ENCODE peak calls at places on chromosomes 6 and 20, in seven cellular contexts. One of them, this sample, is unnamed.

GRCh38 chr6:30749554-30750378 is 5.4 kb upstream of the IER3 start:
- DNase-seq in naive thymus-derived CD4-positive, alpha-beta T cell: no peak
- DNase-seq in neuronal stem cell: no peak
- DNase-seq in lower lobe of right lung: no peak
- DNase-seq in upper lobe of right lung: no peak
- DNase-seq in mammary epithelial cell: peak; percentile 89
- DNase-seq in psoas muscle: no peak
- DNase-seq in this sample: no peak

GRCh38 chr20:3175270-3175669 is 1.9 kb upstream of the LZTS3 start:
- DNase-seq in naive thymus-derived CD4-positive, alpha-beta T cell: no peak
- DNase-seq in neuronal stem cell: no peak
- DNase-seq in lower lobe of right lung: no peak
- DNase-seq in upper lobe of right lung: no peak
- DNase-seq in mammary epithelial cell: no peak
- DNase-seq in psoas muscle: no peak
- DNase-seq in this sample: no peak

GRCh38 chr6:83464741-83465140 is 33.9 kb upstream of the ME1 start:
- DNase-seq in naive thymus-derived CD4-positive, alpha-beta T cell: no peak
- DNase-seq in neuronal stem cell: no peak
- DNase-seq in lower lobe of right lung: no peak
- DNase-seq in upper lobe of right lung: no peak
- DNase-seq in mammary epithelial cell: peak; percentile 79
- DNase-seq in psoas muscle: no peak
- DNase-seq in this sample: no peak

GRCh38 chr20:62306440-62307187 is 3.8 kb downstream of the ADRM1 start:
- DNase-seq in naive thymus-derived CD4-positive, alpha-beta T cell: no peak
- DNase-seq in neuronal stem cell: no peak
- DNase-seq in lower lobe of right lung: no peak
- DNase-seq in upper lobe of right lung: no peak
- DNase-seq in mammary epithelial cell: no peak
- DNase-seq in psoas muscle: no peak
- DNase-seq in this sample: no peak

GRCh38 chr6:146357578-146358340 is 185.9 kb upstream of the RAB32 start:
- DNase-seq in naive thymus-derived CD4-positive, alpha-beta T cell: no peak
- DNase-seq in neuronal stem cell: no peak
- DNase-seq in lower lobe of right lung: no peak
- DNase-seq in upper lobe of right lung: no peak
- DNase-seq in mammary epithelial cell: peak; percentile 70
- DNase-seq in psoas muscle: no peak
- DNase-seq in this sample: no peak

GRCh38 chr6:81105998-81106397 is 646.5 kb downstream of the TENT5A start:
- DNase-seq in naive thymus-derived CD4-positive, alpha-beta T cell: no peak
- DNase-seq in neuronal stem cell: no peak
- DNase-seq in lower lobe of right lung: no peak
- DNase-seq in upper lobe of right lung: no peak
- DNase-seq in mammary epithelial cell: no peak
- DNase-seq in psoas muscle: no peak
- DNase-seq in this sample: no peak

GRCh38 chr6:53912661-53913060 is 117.9 kb downstream of the LRRC1 start:
- DNase-seq in naive thymus-derived CD4-positive, alpha-beta T cell: no peak
- DNase-seq in neuronal stem cell: no peak
- DNase-seq in lower lobe of right lung: no peak
- DNase-seq in upper lobe of right lung: no peak
- DNase-seq in mammary epithelial cell: no peak
- DNase-seq in psoas muscle: no peak
- DNase-seq in this sample: no peak

GRCh38 chr20:19486448-19486847 is 271.6 kb upstream of the RIN2 start:
- DNase-seq in naive thymus-derived CD4-positive, alpha-beta T cell: no peak
- DNase-seq in neuronal stem cell: no peak
- DNase-seq in lower lobe of right lung: no peak
- DNase-seq in upper lobe of right lung: no peak
- DNase-seq in mammary epithelial cell: no peak
- DNase-seq in psoas muscle: no peak
- DNase-seq in this sample: no peak

GRCh38 chr6:167571550-167571949 is 246.7 kb downstream of the TTLL2 start:
- DNase-seq in naive thymus-derived CD4-positive, alpha-beta T cell: no peak
- DNase-seq in neuronal stem cell: no peak
- DNase-seq in lower lobe of right lung: no peak
- DNase-seq in upper lobe of right lung: no peak
- DNase-seq in mammary epithelial cell: no peak
- DNase-seq in psoas muscle: no peak
- DNase-seq in this sample: no peak

GRCh38 chr6:15574497-15574896 is 88.3 kb downstream of the DTNBP1 start:
- DNase-seq in naive thymus-derived CD4-positive, alpha-beta T cell: no peak
- DNase-seq in neuronal stem cell: no peak
- DNase-seq in lower lobe of right lung: no peak
- DNase-seq in upper lobe of right lung: no peak
- DNase-seq in mammary epithelial cell: no peak
- DNase-seq in psoas muscle: no peak
- DNase-seq in this sample: no peak

GRCh38 chr6:132264101-132264500 is 137.2 kb downstream of the MOXD1 start:
- DNase-seq in naive thymus-derived CD4-positive, alpha-beta T cell: no peak
- DNase-seq in neuronal stem cell: no peak
- DNase-seq in lower lobe of right lung: no peak
- DNase-seq in upper lobe of right lung: no peak
- DNase-seq in mammary epithelial cell: no peak
- DNase-seq in psoas muscle: no peak
- DNase-seq in this sample: no peak

GRCh38 chr6:161444966-161445799 is 171.3 kb upstream of the AGPAT4 start:
- DNase-seq in naive thymus-derived CD4-positive, alpha-beta T cell: no peak
- DNase-seq in neuronal stem cell: no peak
- DNase-seq in lower lobe of right lung: no peak
- DNase-seq in upper lobe of right lung: peak; percentile 65
- DNase-seq in mammary epithelial cell: no peak
- DNase-seq in psoas muscle: peak; percentile 62
- DNase-seq in this sample: no peak

GRCh38 chr6:49524541-49524940 is 24.8 kb downstream of the GLYATL3 start:
- DNase-seq in naive thymus-derived CD4-positive, alpha-beta T cell: no peak
- DNase-seq in neuronal stem cell: no peak
- DNase-seq in lower lobe of right lung: no peak
- DNase-seq in upper lobe of right lung: no peak
- DNase-seq in mammary epithelial cell: no peak
- DNase-seq in psoas muscle: no peak
- DNase-seq in this sample: no peak

GRCh38 chr20:63361507-63362425 is 617 bp upstream of the CHRNA4 start:
- DNase-seq in naive thymus-derived CD4-positive, alpha-beta T cell: no peak
- DNase-seq in neuronal stem cell: no peak
- DNase-seq in lower lobe of right lung: no peak
- DNase-seq in upper lobe of right lung: no peak
- DNase-seq in mammary epithelial cell: no peak
- DNase-seq in psoas muscle: no peak
- DNase-seq in this sample: no peak

GRCh38 chr6:158622545-158623190 is 21.9 kb downstream of the DYNLT1 start:
- DNase-seq in naive thymus-derived CD4-positive, alpha-beta T cell: no peak
- DNase-seq in neuronal stem cell: no peak
- DNase-seq in lower lobe of right lung: no peak
- DNase-seq in upper lobe of right lung: no peak
- DNase-seq in mammary epithelial cell: no peak
- DNase-seq in psoas muscle: no peak
- DNase-seq in this sample: no peak

GRCh38 chr6:143501851-143502250 is 9.7 kb downstream of the FUCA2 start:
- DNase-seq in naive thymus-derived CD4-positive, alpha-beta T cell: no peak
- DNase-seq in neuronal stem cell: no peak
- DNase-seq in lower lobe of right lung: no peak
- DNase-seq in upper lobe of right lung: no peak
- DNase-seq in mammary epithelial cell: no peak
- DNase-seq in psoas muscle: no peak
- DNase-seq in this sample: no peak

GRCh38 chr6:15607603-15608002 is 55.2 kb downstream of the DTNBP1 start:
- DNase-seq in naive thymus-derived CD4-positive, alpha-beta T cell: no peak
- DNase-seq in neuronal stem cell: no peak
- DNase-seq in lower lobe of right lung: no peak
- DNase-seq in upper lobe of right lung: no peak
- DNase-seq in mammary epithelial cell: no peak
- DNase-seq in psoas muscle: no peak
- DNase-seq in this sample: no peak

GRCh38 chr6:130839379-130839778 is 12.2 kb downstream of the SMLR1 start:
- DNase-seq in naive thymus-derived CD4-positive, alpha-beta T cell: no peak
- DNase-seq in neuronal stem cell: no peak
- DNase-seq in lower lobe of right lung: no peak
- DNase-seq in upper lobe of right lung: no peak
- DNase-seq in mammary epithelial cell: no peak
- DNase-seq in psoas muscle: no peak
- DNase-seq in this sample: no peak

GRCh38 chr6:12078014-12078413 is 65.9 kb downstream of the HIVEP1 start:
- DNase-seq in naive thymus-derived CD4-positive, alpha-beta T cell: no peak
- DNase-seq in neuronal stem cell: no peak
- DNase-seq in lower lobe of right lung: no peak
- DNase-seq in upper lobe of right lung: no peak
- DNase-seq in mammary epithelial cell: no peak
- DNase-seq in psoas muscle: no peak
- DNase-seq in this sample: no peak

GRCh38 chr20:53355790-53356189 is 237.8 kb downstream of the ZNF217 start:
- DNase-seq in naive thymus-derived CD4-positive, alpha-beta T cell: no peak
- DNase-seq in neuronal stem cell: no peak
- DNase-seq in lower lobe of right lung: no peak
- DNase-seq in upper lobe of right lung: no peak
- DNase-seq in mammary epithelial cell: no peak
- DNase-seq in psoas muscle: no peak
- DNase-seq in this sample: no peak

DNA sequence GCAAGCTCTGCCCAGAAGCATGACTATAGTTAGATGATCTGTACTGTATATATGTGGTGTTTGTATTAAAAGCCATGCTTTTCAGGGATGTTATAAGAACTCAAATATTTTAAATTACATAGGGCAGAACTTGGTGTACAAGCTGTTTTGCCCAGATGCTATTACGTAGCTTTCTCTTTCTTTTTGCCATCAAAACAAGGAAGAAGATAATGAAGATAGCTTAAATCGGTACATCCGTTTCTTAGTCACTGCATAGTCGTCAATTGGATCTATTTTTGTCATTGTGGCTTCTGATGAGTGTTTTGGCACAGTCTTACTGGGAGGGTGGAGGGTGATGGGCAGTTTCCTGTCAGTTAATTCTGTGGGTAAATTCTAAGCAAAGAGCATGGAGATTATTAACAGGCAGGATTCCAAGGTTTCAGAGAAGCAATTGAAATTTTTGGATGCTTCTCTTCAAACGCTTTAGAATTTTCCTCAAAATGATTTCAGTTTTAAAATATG is 649.1 kb upstream of the GJE1 start:
- DNase-seq in naive thymus-derived CD4-positive, alpha-beta T cell: peak; percentile 84
- DNase-seq in neuronal stem cell: no peak
- DNase-seq in lower lobe of right lung: no peak
- DNase-seq in upper lobe of right lung: no peak
- DNase-seq in mammary epithelial cell: peak; percentile 77
- DNase-seq in psoas muscle: no peak
- DNase-seq in this sample: peak; percentile 87
- H3K4me3 ChIP-seq in naive thymus-derived CD4-positive, alpha-beta T cell: peak overlapping the region; percentile 47
- H3K4me3 ChIP-seq in neuronal stem cell: no peak overlapping the region
- H3K4me3 ChIP-seq in lower lobe of right lung: peak overlapping the region; percentile 24
- H3K4me3 ChIP-seq in upper lobe of right lung: peak overlapping the region; percentile 39
- H3K4me3 ChIP-seq in mammary epithelial cell: peak overlapping the region; percentile 30
- H3K4me3 ChIP-seq in psoas muscle: peak overlapping the region; percentile 50
- H3K4me3 ChIP-seq in this sample: peak overlapping the region; percentile 32

GRCh38 chr6:45421700-45422540 is 44.2 kb upstream of the SUPT3H start:
- DNase-seq in naive thymus-derived CD4-positive, alpha-beta T cell: no peak
- DNase-seq in neuronal stem cell: peak; percentile 48
- DNase-seq in lower lobe of right lung: peak; percentile 68
- DNase-seq in upper lobe of right lung: peak; percentile 79
- DNase-seq in mammary epithelial cell: peak; percentile 66
- DNase-seq in psoas muscle: peak; percentile 79
- DNase-seq in this sample: no peak

GRCh38 chr6:45422541-45423110 is 44.9 kb upstream of the SUPT3H start:
- DNase-seq in naive thymus-derived CD4-positive, alpha-beta T cell: peak; percentile 37
- DNase-seq in neuronal stem cell: peak; percentile 47
- DNase-seq in lower lobe of right lung: peak; percentile 61
- DNase-seq in upper lobe of right lung: no peak
- DNase-seq in mammary epithelial cell: peak; percentile 57
- DNase-seq in psoas muscle: peak; percentile 64
- DNase-seq in this sample: no peak

GRCh38 chr6:45423111-45423900 is 45.6 kb upstream of the SUPT3H start:
- DNase-seq in naive thymus-derived CD4-positive, alpha-beta T cell: no peak
- DNase-seq in neuronal stem cell: peak; percentile 43
- DNase-seq in lower lobe of right lung: peak; percentile 63
- DNase-seq in upper lobe of right lung: peak; percentile 72
- DNase-seq in mammary epithelial cell: peak; percentile 28
- DNase-seq in psoas muscle: peak; percentile 70
- DNase-seq in this sample: no peak

GRCh38 chr6:45424628-45424955 is 46.9 kb upstream of the SUPT3H start:
- DNase-seq in naive thymus-derived CD4-positive, alpha-beta T cell: no peak
- DNase-seq in neuronal stem cell: no peak
- DNase-seq in lower lobe of right lung: no peak
- DNase-seq in upper lobe of right lung: no peak
- DNase-seq in mammary epithelial cell: no peak
- DNase-seq in psoas muscle: no peak
- DNase-seq in this sample: no peak

GRCh38 chr6:45423901-45424627 is 46.3 kb upstream of the SUPT3H start:
- DNase-seq in naive thymus-derived CD4-positive, alpha-beta T cell: no peak
- DNase-seq in neuronal stem cell: peak; percentile 11
- DNase-seq in lower lobe of right lung: peak; percentile 70
- DNase-seq in upper lobe of right lung: peak; percentile 69
- DNase-seq in mammary epithelial cell: peak; percentile 14
- DNase-seq in psoas muscle: peak; percentile 59
- DNase-seq in this sample: no peak
- H3K4me3 ChIP-seq in naive thymus-derived CD4-positive, alpha-beta T cell: peak overlapping the region; percentile 83
- H3K4me3 ChIP-seq in neuronal stem cell: peak overlapping the region; percentile 16
- H3K4me3 ChIP-seq in lower lobe of right lung: peak overlapping the region; percentile 60
- H3K4me3 ChIP-seq in upper lobe of right lung: peak overlapping the region; percentile 58
- H3K4me3 ChIP-seq in mammary epithelial cell: peak overlapping the region; percentile 91
- H3K4me3 ChIP-seq in psoas muscle: peak overlapping the region; percentile 73
- H3K4me3 ChIP-seq in this sample: no peak overlapping the region

DNA sequence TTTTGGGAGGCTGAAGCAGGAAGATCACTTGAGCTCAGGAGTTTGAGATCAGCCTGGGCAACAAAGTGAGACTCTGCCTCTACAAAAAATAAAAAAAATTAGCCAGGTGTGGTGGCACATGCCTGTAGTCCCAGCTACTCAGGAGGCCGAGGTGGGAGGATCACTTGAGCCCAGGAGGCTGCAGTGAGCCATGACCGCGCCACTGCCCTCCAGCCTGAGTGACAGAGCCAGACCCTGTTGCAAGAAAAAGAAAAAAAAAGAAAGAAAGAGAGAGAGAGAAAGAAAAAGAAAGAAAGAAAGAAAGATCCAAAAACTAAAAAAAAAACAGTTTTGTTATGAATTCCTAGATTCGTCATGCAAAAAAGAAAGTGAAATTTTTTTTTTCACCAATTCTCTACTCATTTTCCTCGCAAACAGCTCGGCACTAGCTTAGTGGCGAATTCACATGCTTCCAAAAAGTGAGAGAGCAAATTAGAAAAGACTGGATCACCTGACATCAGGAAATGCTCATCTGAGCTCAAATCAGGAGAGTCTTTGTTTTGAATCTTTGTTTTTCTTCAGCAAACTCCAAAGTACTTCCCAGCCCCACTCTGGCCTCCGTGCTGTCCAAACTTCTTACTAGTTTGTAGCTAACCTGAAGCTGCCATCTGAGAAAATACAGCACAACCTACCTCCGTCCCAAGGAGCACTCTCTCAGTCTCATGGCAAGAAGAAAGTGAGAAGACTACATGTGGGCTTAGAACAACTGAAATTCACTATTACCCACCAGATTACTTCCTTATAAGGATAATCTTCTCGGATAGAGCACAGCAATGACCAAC is 27.0 kb downstream of the IPCEF1 start:
- DNase-seq in naive thymus-derived CD4-positive, alpha-beta T cell: no peak
- DNase-seq in neuronal stem cell: no peak
- DNase-seq in lower lobe of right lung: no peak
- DNase-seq in upper lobe of right lung: no peak
- DNase-seq in mammary epithelial cell: no peak
- DNase-seq in psoas muscle: no peak
- DNase-seq in this sample: no peak
- H3K4me3 ChIP-seq in naive thymus-derived CD4-positive, alpha-beta T cell: no peak overlapping the region
- H3K4me3 ChIP-seq in neuronal stem cell: no peak overlapping the region
- H3K4me3 ChIP-seq in lower lobe of right lung: no peak overlapping the region
- H3K4me3 ChIP-seq in upper lobe of right lung: no peak overlapping the region
- H3K4me3 ChIP-seq in mammary epithelial cell: no peak overlapping the region
- H3K4me3 ChIP-seq in psoas muscle: no peak overlapping the region
- H3K4me3 ChIP-seq in this sample: no peak overlapping the region

GRCh38 chr6:44001318-44001868 is 125.9 kb downstream of the MRPL14 start:
- DNase-seq in naive thymus-derived CD4-positive, alpha-beta T cell: no peak
- DNase-seq in neuronal stem cell: no peak
- DNase-seq in lower lobe of right lung: peak; percentile 68
- DNase-seq in upper lobe of right lung: peak; percentile 85
- DNase-seq in mammary epithelial cell: no peak
- DNase-seq in psoas muscle: peak; percentile 54
- DNase-seq in this sample: peak; percentile 74
- H3K4me3 ChIP-seq in naive thymus-derived CD4-positive, alpha-beta T cell: no peak overlapping the region
- H3K4me3 ChIP-seq in neuronal stem cell: no peak overlapping the region
- H3K4me3 ChIP-seq in lower lobe of right lung: peak overlapping the region; percentile 44
- H3K4me3 ChIP-seq in upper lobe of right lung: peak overlapping the region; percentile 41
- H3K4me3 ChIP-seq in mammary epithelial cell: no peak overlapping the region
- H3K4me3 ChIP-seq in psoas muscle: no peak overlapping the region
- H3K4me3 ChIP-seq in this sample: peak overlapping the region; percentile 62

This sample was measured in Jurkat, Clone E6-1.